ENCODE peak calls at places on chromosome 18, in eight cellular contexts. One of them, this sample, is unnamed.

GRCh38 chr18:43571078-43571689 is 293.9 kb upstream of the SYT4 start:
- DNase-seq in PC-9: no peak
- DNase-seq in H7: peak; percentile 29
- DNase-seq in heart right ventricle: no peak
- DNase-seq in thoracic aorta: no peak
- DNase-seq in lung: no peak
- DNase-seq in GM23338: peak; percentile 82
- DNase-seq in left ventricle myocardium inferior: no peak
- DNase-seq in this sample: peak; percentile 9

GRCh38 chr18:49212819-49213218 is 247.6 kb downstream of the DYM start:
- DNase-seq in PC-9: no peak
- DNase-seq in H7: no peak
- DNase-seq in heart right ventricle: no peak
- DNase-seq in thoracic aorta: no peak
- DNase-seq in lung: no peak
- DNase-seq in GM23338: no peak
- DNase-seq in left ventricle myocardium inferior: no peak
- DNase-seq in this sample: no peak

GRCh38 chr18:12238861-12239260 is 15.3 kb upstream of the CIDEA start:
- DNase-seq in PC-9: no peak
- DNase-seq in H7: peak; percentile 7
- DNase-seq in heart right ventricle: no peak
- DNase-seq in thoracic aorta: no peak
- DNase-seq in lung: no peak
- DNase-seq in GM23338: no peak
- DNase-seq in left ventricle myocardium inferior: no peak
- DNase-seq in this sample: no peak

GRCh38 chr18:10365901-10366300 is 88.5 kb upstream of the APCDD1 start:
- DNase-seq in PC-9: no peak
- DNase-seq in H7: no peak
- DNase-seq in heart right ventricle: no peak
- DNase-seq in thoracic aorta: no peak
- DNase-seq in lung: no peak
- DNase-seq in GM23338: no peak
- DNase-seq in left ventricle myocardium inferior: no peak
- DNase-seq in this sample: no peak

GRCh38 chr18:26510337-26510736 is 38.0 kb downstream of the KCTD1 start:
- DNase-seq in PC-9: no peak
- DNase-seq in H7: no peak
- DNase-seq in heart right ventricle: no peak
- DNase-seq in thoracic aorta: no peak
- DNase-seq in lung: no peak
- DNase-seq in GM23338: no peak
- DNase-seq in left ventricle myocardium inferior: no peak
- DNase-seq in this sample: no peak

GRCh38 chr18:9090578-9090977 is 11.9 kb upstream of the NDUFV2 start:
- DNase-seq in PC-9: no peak
- DNase-seq in H7: no peak
- DNase-seq in heart right ventricle: no peak
- DNase-seq in thoracic aorta: no peak
- DNase-seq in lung: no peak
- DNase-seq in GM23338: no peak
- DNase-seq in left ventricle myocardium inferior: no peak
- DNase-seq in this sample: no peak

GRCh38 chr18:25786778-25787177 is 303.6 kb downstream of the SS18 start:
- DNase-seq in PC-9: no peak
- DNase-seq in H7: no peak
- DNase-seq in heart right ventricle: no peak
- DNase-seq in thoracic aorta: no peak
- DNase-seq in lung: no peak
- DNase-seq in GM23338: no peak
- DNase-seq in left ventricle myocardium inferior: no peak
- DNase-seq in this sample: no peak

GRCh38 chr18:8416212-8417019 is 192.8 kb upstream of the RAB12 start:
- DNase-seq in PC-9: no peak
- DNase-seq in H7: peak; percentile 36
- DNase-seq in heart right ventricle: no peak
- DNase-seq in thoracic aorta: no peak
- DNase-seq in lung: no peak
- DNase-seq in GM23338: no peak
- DNase-seq in left ventricle myocardium inferior: no peak
- DNase-seq in this sample: no peak

GRCh38 chr18:56709463-56709862 is 58.3 kb downstream of the WDR7 start:
- DNase-seq in PC-9: peak; percentile 73
- DNase-seq in H7: peak; percentile 22
- DNase-seq in heart right ventricle: no peak
- DNase-seq in thoracic aorta: no peak
- DNase-seq in lung: no peak
- DNase-seq in GM23338: peak; percentile 61
- DNase-seq in left ventricle myocardium inferior: no peak
- DNase-seq in this sample: peak; percentile 41

GRCh38 chr18:35458677-35459441 is 38.9 kb downstream of the INO80C start:
- DNase-seq in PC-9: peak; percentile 91
- DNase-seq in H7: peak; percentile 22
- DNase-seq in heart right ventricle: peak; percentile 65
- DNase-seq in thoracic aorta: no peak
- DNase-seq in lung: peak; percentile 55
- DNase-seq in GM23338: peak; percentile 63
- DNase-seq in left ventricle myocardium inferior: peak; percentile 69
- DNase-seq in this sample: no peak

GRCh38 chr18:45628979-45629958 is 14.0 kb downstream of the SLC14A2 start:
- DNase-seq in PC-9: no peak
- DNase-seq in H7: no peak
- DNase-seq in heart right ventricle: no peak
- DNase-seq in thoracic aorta: no peak
- DNase-seq in lung: no peak
- DNase-seq in GM23338: no peak
- DNase-seq in left ventricle myocardium inferior: no peak
- DNase-seq in this sample: no peak

GRCh38 chr18:47911877-47912276 is 18.6 kb downstream of the SMAD2 start:
- DNase-seq in PC-9: no peak
- DNase-seq in H7: no peak
- DNase-seq in heart right ventricle: no peak
- DNase-seq in thoracic aorta: no peak
- DNase-seq in lung: no peak
- DNase-seq in GM23338: no peak
- DNase-seq in left ventricle myocardium inferior: no peak
- DNase-seq in this sample: no peak

GRCh38 chr18:47915930-47916329 is 14.5 kb downstream of the SMAD2 start:
- DNase-seq in PC-9: peak; percentile 60
- DNase-seq in H7: no peak
- DNase-seq in heart right ventricle: no peak
- DNase-seq in thoracic aorta: no peak
- DNase-seq in lung: no peak
- DNase-seq in GM23338: no peak
- DNase-seq in left ventricle myocardium inferior: no peak
- DNase-seq in this sample: no peak

GRCh38 chr18:47915229-47915628 is 15.2 kb downstream of the SMAD2 start:
- DNase-seq in PC-9: no peak
- DNase-seq in H7: no peak
- DNase-seq in heart right ventricle: no peak
- DNase-seq in thoracic aorta: no peak
- DNase-seq in lung: no peak
- DNase-seq in GM23338: no peak
- DNase-seq in left ventricle myocardium inferior: no peak
- DNase-seq in this sample: no peak

GRCh38 chr18:47912343-47912742 is 18.1 kb downstream of the SMAD2 start:
- DNase-seq in PC-9: no peak
- DNase-seq in H7: no peak
- DNase-seq in heart right ventricle: no peak
- DNase-seq in thoracic aorta: no peak
- DNase-seq in lung: no peak
- DNase-seq in GM23338: no peak
- DNase-seq in left ventricle myocardium inferior: no peak
- DNase-seq in this sample: no peak

GRCh38 chr18:47912794-47913594 is 17.5 kb downstream of the SMAD2 start:
- DNase-seq in PC-9: no peak
- DNase-seq in H7: no peak
- DNase-seq in heart right ventricle: no peak
- DNase-seq in thoracic aorta: no peak
- DNase-seq in lung: no peak
- DNase-seq in GM23338: no peak
- DNase-seq in left ventricle myocardium inferior: no peak
- DNase-seq in this sample: no peak
- H3K4me3 ChIP-seq in PC-9: no peak overlapping the region
- H3K4me3 ChIP-seq in H7: no peak overlapping the region
- H3K4me3 ChIP-seq in heart right ventricle: no peak overlapping the region
- H3K4me3 ChIP-seq in thoracic aorta: no peak overlapping the region
- H3K4me3 ChIP-seq in lung: no peak overlapping the region
- H3K4me3 ChIP-seq in GM23338: no peak overlapping the region
- H3K4me3 ChIP-seq in left ventricle myocardium inferior: no peak overlapping the region
- H3K4me3 ChIP-seq in this sample: no peak overlapping the region

GRCh38 chr18:47795448-47795843 is 135.0 kb downstream of the SMAD2 start:
- DNase-seq in PC-9: no peak
- DNase-seq in H7: no peak
- DNase-seq in heart right ventricle: no peak
- DNase-seq in thoracic aorta: no peak
- DNase-seq in lung: no peak
- DNase-seq in GM23338: no peak
- DNase-seq in left ventricle myocardium inferior: no peak
- DNase-seq in this sample: no peak
- H3K4me3 ChIP-seq in PC-9: no peak overlapping the region
- H3K4me3 ChIP-seq in H7: no peak overlapping the region
- H3K4me3 ChIP-seq in heart right ventricle: no peak overlapping the region
- H3K4me3 ChIP-seq in thoracic aorta: peak overlapping the region; percentile 30
- H3K4me3 ChIP-seq in lung: no peak overlapping the region
- H3K4me3 ChIP-seq in GM23338: no peak overlapping the region
- H3K4me3 ChIP-seq in left ventricle myocardium inferior: no peak overlapping the region
- H3K4me3 ChIP-seq in this sample: no peak overlapping the region

DNA sequence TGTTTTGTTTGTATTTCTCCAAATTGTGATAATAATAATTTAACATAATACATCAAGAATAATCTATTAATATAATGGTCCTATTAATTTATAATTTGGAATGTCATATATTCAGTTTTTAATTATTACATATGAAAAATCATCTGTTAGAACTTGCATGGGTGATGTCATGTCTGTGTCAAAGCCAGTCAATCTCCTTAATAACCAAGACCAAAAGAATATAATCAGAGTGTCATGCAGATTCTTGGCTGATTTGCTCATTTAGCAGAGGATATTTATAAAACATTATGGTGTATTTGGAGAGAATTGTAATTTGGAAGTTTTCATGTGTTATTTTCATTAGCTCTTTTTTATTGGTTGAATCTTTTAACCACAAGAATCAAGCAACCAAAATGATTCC is 96.4 kb downstream of the PIK3C3 start:
- DNase-seq in PC-9: no peak
- DNase-seq in H7: no peak
- DNase-seq in heart right ventricle: no peak
- DNase-seq in thoracic aorta: no peak
- DNase-seq in lung: no peak
- DNase-seq in GM23338: no peak
- DNase-seq in left ventricle myocardium inferior: no peak
- DNase-seq in this sample: no peak
- H3K4me3 ChIP-seq in PC-9: no peak overlapping the region
- H3K4me3 ChIP-seq in H7: no peak overlapping the region
- H3K4me3 ChIP-seq in heart right ventricle: no peak overlapping the region
- H3K4me3 ChIP-seq in thoracic aorta: no peak overlapping the region
- H3K4me3 ChIP-seq in lung: no peak overlapping the region
- H3K4me3 ChIP-seq in GM23338: no peak overlapping the region
- H3K4me3 ChIP-seq in left ventricle myocardium inferior: no peak overlapping the region
- H3K4me3 ChIP-seq in this sample: no peak overlapping the region

GRCh38 chr18:33581816-33582215 is 3.8 kb downstream of the ASXL3 start:
- DNase-seq in PC-9: no peak
- DNase-seq in H7: no peak
- DNase-seq in heart right ventricle: no peak
- DNase-seq in thoracic aorta: no peak
- DNase-seq in lung: no peak
- DNase-seq in GM23338: peak; percentile 29
- DNase-seq in left ventricle myocardium inferior: no peak
- DNase-seq in this sample: no peak

GRCh38 chr18:33578371-33579146 is 540 bp downstream of the ASXL3 start:
- DNase-seq in PC-9: no peak
- DNase-seq in H7: peak; percentile 80
- DNase-seq in heart right ventricle: peak; percentile 41
- DNase-seq in thoracic aorta: no peak
- DNase-seq in lung: no peak
- DNase-seq in GM23338: peak; percentile 47
- DNase-seq in left ventricle myocardium inferior: peak; percentile 33
- DNase-seq in this sample: no peak

GRCh38 chr18:33579868-33580205 is 1.8 kb downstream of the ASXL3 start:
- DNase-seq in PC-9: no peak
- DNase-seq in H7: no peak
- DNase-seq in heart right ventricle: no peak
- DNase-seq in thoracic aorta: no peak
- DNase-seq in lung: no peak
- DNase-seq in GM23338: no peak
- DNase-seq in left ventricle myocardium inferior: no peak
- DNase-seq in this sample: no peak

GRCh38 chr18:33579147-33579867 is 1.3 kb downstream of the ASXL3 start:
- DNase-seq in PC-9: no peak
- DNase-seq in H7: no peak
- DNase-seq in heart right ventricle: no peak
- DNase-seq in thoracic aorta: no peak
- DNase-seq in lung: no peak
- DNase-seq in GM23338: peak; percentile 46
- DNase-seq in left ventricle myocardium inferior: no peak
- DNase-seq in this sample: no peak

GRCh38 chr18:33580540-33580939 is 2.5 kb downstream of the ASXL3 start:
- DNase-seq in PC-9: no peak
- DNase-seq in H7: no peak
- DNase-seq in heart right ventricle: no peak
- DNase-seq in thoracic aorta: no peak
- DNase-seq in lung: no peak
- DNase-seq in GM23338: no peak
- DNase-seq in left ventricle myocardium inferior: no peak
- DNase-seq in this sample: no peak
- H3K4me3 ChIP-seq in PC-9: no peak overlapping the region
- H3K4me3 ChIP-seq in H7: no peak overlapping the region
- H3K4me3 ChIP-seq in heart right ventricle: peak overlapping the region; percentile 61
- H3K4me3 ChIP-seq in thoracic aorta: no peak overlapping the region
- H3K4me3 ChIP-seq in lung: no peak overlapping the region
- H3K4me3 ChIP-seq in GM23338: no peak overlapping the region
- H3K4me3 ChIP-seq in left ventricle myocardium inferior: peak overlapping the region; percentile 78
- H3K4me3 ChIP-seq in this sample: no peak overlapping the region

DNA sequence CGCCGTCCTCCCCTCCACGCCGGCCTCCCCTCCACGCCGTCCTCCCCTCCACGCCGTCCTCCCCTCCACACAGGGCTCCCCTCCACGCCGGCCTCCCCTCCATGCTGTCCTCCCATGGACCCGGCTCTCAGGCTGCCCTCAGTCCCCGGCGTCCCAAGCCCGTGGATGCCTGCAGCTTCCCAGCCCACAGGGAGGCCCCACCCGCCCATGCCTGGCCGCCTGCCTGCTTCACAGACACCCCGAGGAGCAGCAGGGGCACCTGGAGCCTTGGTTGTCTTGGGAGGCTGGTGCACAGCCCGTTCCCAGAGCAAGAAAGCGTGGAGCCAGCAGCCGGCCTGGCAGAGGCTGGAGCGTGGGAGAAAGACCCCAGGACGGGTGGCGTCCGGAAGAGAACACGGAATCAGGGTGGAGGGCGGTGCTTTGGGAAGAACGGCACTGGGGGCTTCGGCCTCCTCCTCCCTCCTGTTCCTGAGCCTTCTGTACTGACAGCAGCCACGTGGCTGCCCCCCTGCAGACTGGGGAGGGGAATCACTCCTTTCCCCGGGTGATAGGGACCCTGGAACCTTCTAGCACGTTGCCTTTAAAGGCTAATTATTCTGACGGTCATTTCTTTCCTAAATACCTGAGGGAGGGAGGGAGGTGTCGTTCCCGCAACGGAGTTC is 26.2 kb upstream of the KCNG2 start:
- DNase-seq in PC-9: no peak
- DNase-seq in H7: peak; percentile 62
- DNase-seq in heart right ventricle: no peak
- DNase-seq in thoracic aorta: no peak
- DNase-seq in lung: no peak
- DNase-seq in GM23338: no peak
- DNase-seq in left ventricle myocardium inferior: no peak
- DNase-seq in this sample: no peak
- H3K4me3 ChIP-seq in PC-9: no peak overlapping the region
- H3K4me3 ChIP-seq in H7: no peak overlapping the region
- H3K4me3 ChIP-seq in heart right ventricle: no peak overlapping the region
- H3K4me3 ChIP-seq in thoracic aorta: no peak overlapping the region
- H3K4me3 ChIP-seq in lung: no peak overlapping the region
- H3K4me3 ChIP-seq in GM23338: no peak overlapping the region
- H3K4me3 ChIP-seq in left ventricle myocardium inferior: no peak overlapping the region
- H3K4me3 ChIP-seq in this sample: no peak overlapping the region

This sample was measured in CD4-positive, alpha-beta memory T cell.